ENCODE peak calls at places on chromosome 9, in ten cellular contexts. W is left lung, B is psoas muscle, V is mammary epithelial cell, Y is heart left ventricle, G is heart right ventricle, R is IMR-90, Q is testis, Z is RWPE2, J is cardiac muscle cell. O is an unnamed sample. For H3K9me3, the result is how much of the 10 kb centered on the place peaks cover.

GRCh38 chr9:93262537-93263310 is 78.8 kb downstream of the WNK2 start:
- DNase-seq in W (peak), B (no peak), V (no peak), Y (peak), G (no peak), R (no peak), Q (peak), Z (no peak), J (no peak), O (peak)

GRCh38 chr9:120539951-120540350 is 40.0 kb downstream of the CDK5RAP2 start:
- DNase-seq in W (no peak), B (no peak), V (no peak), Y (no peak), G (no peak), R (no peak), Q (no peak), Z (no peak), J (no peak), O (no peak)

GRCh38 chr9:108549184-108549583 is 306.6 kb downstream of the ACTL7B start:
- DNase-seq in W (no peak), B (no peak), V (peak), Y (no peak), G (no peak), R (peak), Q (no peak), Z (no peak), J (no peak), O (no peak)

GRCh38 chr9:134568116-134568515 is 73.5 kb upstream of the COL5A1 start:
- DNase-seq in W (peak), B (no peak), V (no peak), Y (peak), G (no peak), R (no peak), Q (peak), Z (peak), J (no peak), O (no peak)

GRCh38 chr9:136471802-136472487 is 10.9 kb downstream of the SEC16A start:
- DNase-seq in W (no peak), B (no peak), V (no peak), Y (no peak), G (no peak), R (no peak), Q (no peak), Z (no peak), J (no peak), O (no peak)

GRCh38 chr9:95000821-95001220 is 274.3 kb downstream of the AOPEP start:
- DNase-seq in W (no peak), B (no peak), V (no peak), Y (no peak), G (no peak), R (no peak), Q (no peak), Z (no peak), J (no peak), O (no peak)

GRCh38 chr9:133713211-133713959 is 24.8 kb downstream of the SARDH start:
- DNase-seq in W (peak), B (no peak), V (no peak), Y (peak), G (no peak), R (no peak), Q (no peak), Z (peak), J (no peak), O (peak)

GRCh38 chr9:136712690-136713554 is 550 bp downstream of the DIPK1B start:
- DNase-seq in W (no peak), B (no peak), V (no peak), Y (no peak), G (no peak), R (no peak), Q (no peak), Z (no peak), J (no peak), O (peak)

GRCh38 chr9:72931897-72932296 is 21.0 kb downstream of the ALDH1A1 start:
- DNase-seq in W (no peak), B (no peak), V (no peak), Y (no peak), G (no peak), R (no peak), Q (no peak), Z (no peak), J (no peak), O (no peak)

GRCh38 chr9:107644774-107645463 is 155.3 kb upstream of the KLF4 start:
- DNase-seq in W (peak), B (peak), V (no peak), Y (peak), G (peak), R (no peak), Q (peak), Z (no peak), J (peak), O (no peak)

GRCh38 chr9:1320041-1320440 is 269.9 kb downstream of the DMRT2 start:
- DNase-seq in W (no peak), B (no peak), V (no peak), Y (no peak), G (no peak), R (no peak), Q (no peak), Z (no peak), J (no peak), O (no peak)

GRCh38 chr9:69181908-69182353 is 7.9 kb downstream of the TJP2 start:
- DNase-seq in W (no peak), B (no peak), V (no peak), Y (no peak), G (no peak), R (peak), Q (no peak), Z (no peak), J (no peak), O (no peak)

GRCh38 chr9:80125731-80126264 is 554.0 kb downstream of the TLE4 start:
- DNase-seq in W (no peak), B (no peak), V (no peak), Y (no peak), G (no peak), R (peak), Q (no peak), Z (no peak), J (no peak), O (no peak)

GRCh38 chr9:2764371-2764770 is 47.1 kb downstream of the KCNV2 start:
- DNase-seq in W (no peak), B (no peak), V (no peak), Y (no peak), G (no peak), R (peak), Q (no peak), Z (no peak), J (no peak), O (no peak)

GRCh38 chr9:22141906-22142305 is 132.8 kb upstream of the CDKN2B start:
- DNase-seq in W (no peak), B (no peak), V (peak), Y (no peak), G (no peak), R (peak), Q (no peak), Z (no peak), J (peak), O (no peak)

GRCh38 chr9:16245756-16246440 is 624.6 kb downstream of the BNC2 start:
- DNase-seq in W (no peak), B (peak), V (no peak), Y (no peak), G (no peak), R (peak), Q (no peak), Z (no peak), J (peak), O (no peak)

GRCh38 chr9:89751081-89751855 is 146.5 kb downstream of the GADD45G start:
- DNase-seq in W (no peak), B (no peak), V (no peak), Y (no peak), G (no peak), R (no peak), Q (peak), Z (no peak), J (no peak), O (no peak)

GRCh38 chr9:127192744-127193143 is 70.3 kb upstream of the ANGPTL2 start:
- DNase-seq in W (no peak), B (no peak), V (no peak), Y (no peak), G (no peak), R (no peak), Q (no peak), Z (no peak), J (no peak), O (no peak)
- TF ChIP-seq CTCF in W (no peak), B (no peak), V (no peak), Y (no peak), G (no peak), R (no peak), Q (no peak), Z (no peak), J (no peak), O (no peak)

GRCh38 chr9:20994486-20994885 is 37.0 kb downstream of the HACD4 start:
- DNase-seq in W (no peak), B (no peak), V (no peak), Y (no peak), G (no peak), R (no peak), Q (no peak), Z (no peak), J (peak), O (no peak)
- H3K27ac ChIP-seq in W (no peak), B (no peak), V (no peak), Y (no peak), G (no peak), R (no peak), Q (no peak), Z (no peak), J (no peak), O (no peak)

GRCh38 chr9:118650407-118650806 is 718.8 kb downstream of the BRINP1 start:
- DNase-seq in W (no peak), B (no peak), V (peak), Y (no peak), G (no peak), R (no peak), Q (no peak), Z (no peak), J (no peak), O (no peak)
- H3K9me3 ChIP-seq in W (under half), B (under half), V (under half), Y (under half), G (under half), R (under half), Q (under half), Z (under half), J (under half), O (under half)

GRCh38 chr9:85036503-85036902 is 367.0 kb downstream of the NTRK2 start:
- DNase-seq in W (no peak), B (no peak), V (no peak), Y (no peak), G (no peak), R (no peak), Q (no peak), Z (no peak), J (no peak), O (no peak)
- TF ChIP-seq CTCF in W (no peak), B (no peak), V (no peak), Y (no peak), G (no peak), R (no peak), Q (no peak), Z (no peak), J (no peak), O (no peak)

GRCh38 chr9:130172858-130173461 is 756 bp downstream of the NCS1 start:
- DNase-seq in W (no peak), B (peak), V (no peak), Y (no peak), G (no peak), R (no peak), Q (no peak), Z (no peak), J (peak), O (peak)
- H3K27ac ChIP-seq in W (no peak), B (no peak), V (no peak), Y (no peak), G (no peak), R (peak), Q (no peak), Z (peak), J (no peak), O (no peak)

GRCh38 chr9:4670591-4670990 is 4.3 kb upstream of the SPATA6L start:
- DNase-seq in W (no peak), B (no peak), V (no peak), Y (no peak), G (no peak), R (no peak), Q (no peak), Z (no peak), J (no peak), O (no peak)
- H3K9me3 ChIP-seq in W (under half), B (under half), V (under half), Y (under half), G (under half), R (under half), Q (under half), Z (under half), J (under half), O (under half)

GRCh38 chr9:113322671-113323070 is 17.4 kb downstream of the WDR31 start:
- DNase-seq in W (no peak), B (no peak), V (no peak), Y (no peak), G (no peak), R (no peak), Q (no peak), Z (no peak), J (no peak), O (no peak)

GRCh38 chr9:113316032-113316431 is 12.9 kb upstream of the RNF183 start:
- DNase-seq in W (no peak), B (no peak), V (no peak), Y (no peak), G (no peak), R (no peak), Q (no peak), Z (no peak), J (no peak), O (no peak)

GRCh38 chr9:113319054-113319453 is 15.9 kb upstream of the RNF183 start:
- DNase-seq in W (no peak), B (no peak), V (no peak), Y (no peak), G (no peak), R (no peak), Q (no peak), Z (no peak), J (no peak), O (no peak)

GRCh38 chr9:113317777-113318176 is 14.6 kb upstream of the RNF183 start:
- DNase-seq in W (no peak), B (no peak), V (no peak), Y (no peak), G (no peak), R (no peak), Q (no peak), Z (no peak), J (peak), O (no peak)

GRCh38 chr9:113320051-113320450 is 16.9 kb upstream of the RNF183 start:
- DNase-seq in W (no peak), B (no peak), V (no peak), Y (no peak), G (no peak), R (no peak), Q (no peak), Z (no peak), J (no peak), O (no peak)
- TF ChIP-seq CTCF in W (no peak), B (no peak), V (no peak), Y (no peak), G (no peak), R (no peak), Q (no peak), Z (no peak), J (no peak), O (no peak)

GRCh38 chr9:70600479-70600878 is 186.0 kb upstream of the KLF9 start:
- DNase-seq in W (no peak), B (no peak), V (no peak), Y (no peak), G (no peak), R (peak), Q (peak), Z (no peak), J (peak), O (no peak)

GRCh38 chr9:70601000-70601929 is 186.8 kb upstream of the KLF9 start:
- DNase-seq in W (peak), B (peak), V (peak), Y (peak), G (peak), R (peak), Q (peak), Z (no peak), J (peak), O (peak)

GRCh38 chr9:70607329-70607728 is 192.9 kb upstream of the KLF9 start:
- DNase-seq in W (peak), B (no peak), V (no peak), Y (no peak), G (no peak), R (no peak), Q (no peak), Z (no peak), J (no peak), O (no peak)

GRCh38 chr9:70602364-70603019 is 188.0 kb upstream of the KLF9 start:
- DNase-seq in W (no peak), B (no peak), V (peak), Y (no peak), G (no peak), R (peak), Q (peak), Z (no peak), J (peak), O (peak)

GRCh38 chr9:70603020-70603411 is 188.6 kb upstream of the KLF9 start:
- DNase-seq in W (no peak), B (no peak), V (no peak), Y (no peak), G (no peak), R (no peak), Q (no peak), Z (no peak), J (no peak), O (no peak)
- H3K27ac ChIP-seq in W (no peak), B (peak), V (no peak), Y (no peak), G (no peak), R (no peak), Q (peak), Z (no peak), J (no peak), O (no peak)

DNA sequence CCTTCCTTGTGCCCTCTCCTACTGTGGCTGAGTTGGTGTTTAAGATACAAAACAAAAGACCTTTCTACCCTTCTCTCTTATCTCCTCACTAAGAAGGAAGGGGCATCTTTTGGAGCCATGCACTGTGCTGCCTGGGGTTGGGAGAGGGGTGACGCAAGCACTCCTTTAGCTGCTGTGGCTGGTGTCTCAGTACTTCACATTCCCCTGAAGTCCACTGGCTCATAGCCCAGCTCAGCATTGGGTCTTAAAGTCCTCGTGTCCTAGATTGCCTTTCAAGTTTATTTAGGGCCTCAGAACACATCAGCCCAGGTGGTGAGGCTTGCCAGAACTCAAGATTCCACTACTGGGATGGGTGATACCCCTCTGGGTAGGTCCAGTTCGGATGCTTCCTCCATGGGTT is 325.9 kb upstream of the CYLC2 start:
- DNase-seq in W (peak), B (no peak), V (no peak), Y (no peak), G (no peak), R (no peak), Q (peak), Z (no peak), J (no peak), O (no peak)
- H3K9me3 ChIP-seq in W (under half), B (under half), V (under half), Y (under half), G (under half), R (under half), Q (under half), Z (under half), J (under half), O (under half)

GRCh38 chr9:130930804-130931349 is 8.2 kb downstream of the FIBCD1 start:
- DNase-seq in W (no peak), B (no peak), V (no peak), Y (no peak), G (no peak), R (no peak), Q (no peak), Z (no peak), J (no peak), O (peak)

GRCh38 chr9:130931508-130932150 is 7.4 kb downstream of the FIBCD1 start:
- DNase-seq in W (no peak), B (no peak), V (no peak), Y (no peak), G (no peak), R (no peak), Q (no peak), Z (no peak), J (no peak), O (no peak)

GRCh38 chr9:130927995-130928900 is 10.8 kb downstream of the FIBCD1 start:
- DNase-seq in W (peak), B (no peak), V (peak), Y (peak), G (peak), R (peak), Q (no peak), Z (peak), J (peak), O (peak)

GRCh38 chr9:130929571-130930022 is 9.4 kb downstream of the FIBCD1 start:
- DNase-seq in W (no peak), B (no peak), V (no peak), Y (no peak), G (no peak), R (no peak), Q (no peak), Z (no peak), J (no peak), O (no peak)

DNA sequence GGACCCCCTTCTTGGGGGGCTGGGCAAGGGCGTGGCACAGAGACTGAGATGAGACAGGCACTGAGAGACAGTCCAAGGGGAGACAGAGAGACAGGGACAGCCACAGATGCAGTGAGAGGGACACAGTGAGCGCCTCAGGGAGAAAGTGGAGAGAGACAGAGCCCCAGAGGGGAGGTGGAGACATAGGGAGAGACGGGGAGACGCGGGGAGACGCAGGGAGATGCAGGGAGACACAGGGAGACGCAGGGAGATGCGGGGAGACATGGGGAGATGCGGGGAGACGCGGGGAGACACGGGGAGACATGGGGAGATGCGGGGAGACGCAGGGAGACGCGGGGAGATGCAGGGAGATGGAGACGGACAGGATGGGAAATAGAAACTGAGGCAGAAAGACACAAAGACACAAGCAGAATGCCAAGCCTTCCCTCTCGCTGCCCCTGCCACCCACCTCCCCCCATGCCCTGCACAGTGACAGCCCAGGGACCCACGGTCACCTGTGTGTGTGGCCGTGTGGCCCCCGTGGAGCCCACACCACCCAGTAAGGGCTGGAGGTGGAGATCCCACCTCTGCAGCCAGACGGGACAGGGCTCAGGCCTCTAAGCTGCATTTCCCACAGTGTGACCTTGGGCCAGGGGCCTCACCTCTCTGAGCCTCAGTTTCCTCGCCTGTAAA is 8.8 kb downstream of the FIBCD1 start:
- DNase-seq in W (no peak), B (no peak), V (no peak), Y (no peak), G (no peak), R (no peak), Q (no peak), Z (no peak), J (no peak), O (no peak)
- TF ChIP-seq CTCF in W (no peak), B (no peak), V (no peak), Y (no peak), G (no peak), R (no peak), Q (no peak), Z (no peak), J (no peak), O (no peak)

O was measured in pancreas.